ENCODE peak calls at places on chromosomes 1 and 21, in six cellular contexts. E is neural progenitor cell, C is IMR-90, J is GM23248, S is fibroblast of lung, G is PC-3. W is an unnamed sample.

GRCh38 chr21:16773206-16773605 is 739.6 kb upstream of the CXADR start:
- DNase-seq in G (no peak), E (no peak), S (peak; percentile 39), J (peak; percentile 45), C (peak; percentile 57), W (no peak)

GRCh38 chr1:150061632-150062101 is 5.9 kb upstream of the VPS45 start:
- DNase-seq in S (peak; percentile 97), J (peak; percentile 92), C (peak; percentile 97), E (no peak), G (peak; percentile 94), W (peak; percentile 85)

GRCh38 chr1:229887043-229887822 is 179.8 kb upstream of the GALNT2 start:
- DNase-seq in S (no peak), E (no peak), G (peak; percentile 96), C (no peak), J (peak; percentile 43), W (peak; percentile 97)

GRCh38 chr21:41627428-41627827 is 119.5 kb upstream of the TMPRSS2 start:
- DNase-seq in E (no peak), S (peak; percentile 13), J (peak; percentile 91), G (peak; percentile 67), C (peak; percentile 47), W (peak; percentile 48)

GRCh38 chr1:79847715-79848114 is 841.2 kb upstream of the ADGRL4 start:
- DNase-seq in J (no peak), C (no peak), E (peak; percentile 54), S (no peak), G (no peak), W (no peak)

GRCh38 chr1:15736035-15736665 is at the start of gene SLC25A34:
- DNase-seq in E (no peak), J (no peak), S (no peak), C (no peak), G (no peak), W (no peak)

GRCh38 chr1:231039161-231040018 is 664 bp downstream of the FAM89A start:
- DNase-seq in J (peak; percentile 75), G (peak; percentile 31), S (peak; percentile 41), E (peak; percentile 75), C (peak; percentile 37), W (peak; percentile 26)

GRCh38 chr21:40120944-40121575 is 253.8 kb downstream of the PCP4 start:
- DNase-seq in J (peak; percentile 35), C (peak; percentile 1), S (peak; percentile 1), G (peak; percentile 53), E (peak; percentile 42), W (no peak)

GRCh38 chr1:181152892-181153633 is 64.6 kb downstream of the IER5 start:
- DNase-seq in C (peak; percentile 94), G (no peak), E (peak; percentile 56), J (peak; percentile 79), S (peak; percentile 94), W (no peak)

GRCh38 chr1:156310962-156311361 is 11.9 kb upstream of the VHLL start:
- DNase-seq in J (peak; percentile 60), E (no peak), C (peak; percentile 47), G (peak; percentile 75), S (peak; percentile 67), W (no peak)

GRCh38 chr1:215076312-215076711 is 6.2 kb upstream of the KCNK2 start:
- DNase-seq in E (peak; percentile 56), J (peak; percentile 38), S (peak; percentile 48), C (peak; percentile 62), G (peak; percentile 80), W (peak; percentile 50)

GRCh38 chr1:160859166-160859565 is 3.5 kb downstream of the CD244 start:
- DNase-seq in J (no peak), C (no peak), G (no peak), S (no peak), E (no peak), W (no peak)
- H3K9ac ChIP-seq in J (no peak overlapping the region), C (no peak overlapping the region), G (no peak overlapping the region), S (no peak overlapping the region), E (no peak overlapping the region), W (no peak overlapping the region)

DNA sequence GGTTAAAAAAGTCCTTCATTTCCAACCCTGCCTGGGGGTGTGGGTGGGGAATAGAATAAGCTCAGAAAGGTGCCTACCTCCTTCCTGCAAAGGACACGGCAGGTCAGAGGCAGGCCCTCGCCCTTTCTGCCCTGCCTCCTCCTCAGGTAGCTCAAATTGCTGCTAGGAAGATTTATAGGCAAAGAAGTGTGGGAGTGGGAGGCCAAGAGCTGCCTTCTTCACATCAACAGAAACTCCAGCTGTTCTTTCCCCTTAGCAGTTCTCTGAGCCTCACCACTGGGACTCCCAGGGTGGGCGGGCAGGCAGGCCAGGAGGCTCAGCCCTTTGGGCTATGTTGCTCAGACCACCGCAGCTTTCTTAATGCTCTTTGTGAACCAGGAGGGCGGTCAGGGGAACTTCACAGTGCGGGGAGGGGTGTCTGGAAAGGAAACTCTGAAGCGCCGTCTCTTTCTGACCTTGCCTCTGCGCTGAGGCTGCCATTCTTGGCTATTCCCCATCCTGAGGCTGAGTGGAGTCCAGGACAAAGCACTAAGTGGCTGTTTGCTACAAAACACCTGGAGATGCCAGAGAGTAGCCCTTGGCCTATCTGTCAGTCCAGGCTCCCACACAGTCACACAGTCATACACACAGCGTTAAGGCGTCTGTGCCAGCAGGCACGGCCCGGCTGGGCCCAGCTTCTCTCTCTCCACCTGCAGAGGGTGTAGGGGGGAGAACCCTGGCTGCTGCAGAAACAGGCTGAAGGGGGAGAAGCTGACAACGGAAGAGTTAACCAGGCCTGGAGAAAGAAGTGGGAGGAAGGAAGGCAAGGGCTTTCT is 3.0 kb upstream of the A3GALT2 start:
- DNase-seq in E (no peak), S (no peak), G (no peak), C (no peak), J (no peak), W (no peak)
- H3K9ac ChIP-seq in E (no peak overlapping the region), S (no peak overlapping the region), G (no peak overlapping the region), C (no peak overlapping the region), J (no peak overlapping the region), W (no peak overlapping the region)

GRCh38 chr1:1426496-1426960 is 5.5 kb upstream of the ANKRD65 start:
- DNase-seq in C (no peak), G (no peak), S (no peak), J (no peak), E (peak; percentile 13), W (no peak)

GRCh38 chr1:1428174-1428573 is 7.1 kb upstream of the ANKRD65 start:
- DNase-seq in C (no peak), G (no peak), S (no peak), E (no peak), J (no peak), W (no peak)

GRCh38 chr1:1425426-1425752 is 4.3 kb upstream of the ANKRD65 start:
- DNase-seq in G (no peak), C (no peak), S (no peak), E (no peak), J (no peak), W (no peak)

GRCh38 chr1:1425753-1426495 is 4.8 kb upstream of the ANKRD65 start:
- DNase-seq in E (peak; percentile 54), S (no peak), G (no peak), J (no peak), C (no peak), W (no peak)

DNA sequence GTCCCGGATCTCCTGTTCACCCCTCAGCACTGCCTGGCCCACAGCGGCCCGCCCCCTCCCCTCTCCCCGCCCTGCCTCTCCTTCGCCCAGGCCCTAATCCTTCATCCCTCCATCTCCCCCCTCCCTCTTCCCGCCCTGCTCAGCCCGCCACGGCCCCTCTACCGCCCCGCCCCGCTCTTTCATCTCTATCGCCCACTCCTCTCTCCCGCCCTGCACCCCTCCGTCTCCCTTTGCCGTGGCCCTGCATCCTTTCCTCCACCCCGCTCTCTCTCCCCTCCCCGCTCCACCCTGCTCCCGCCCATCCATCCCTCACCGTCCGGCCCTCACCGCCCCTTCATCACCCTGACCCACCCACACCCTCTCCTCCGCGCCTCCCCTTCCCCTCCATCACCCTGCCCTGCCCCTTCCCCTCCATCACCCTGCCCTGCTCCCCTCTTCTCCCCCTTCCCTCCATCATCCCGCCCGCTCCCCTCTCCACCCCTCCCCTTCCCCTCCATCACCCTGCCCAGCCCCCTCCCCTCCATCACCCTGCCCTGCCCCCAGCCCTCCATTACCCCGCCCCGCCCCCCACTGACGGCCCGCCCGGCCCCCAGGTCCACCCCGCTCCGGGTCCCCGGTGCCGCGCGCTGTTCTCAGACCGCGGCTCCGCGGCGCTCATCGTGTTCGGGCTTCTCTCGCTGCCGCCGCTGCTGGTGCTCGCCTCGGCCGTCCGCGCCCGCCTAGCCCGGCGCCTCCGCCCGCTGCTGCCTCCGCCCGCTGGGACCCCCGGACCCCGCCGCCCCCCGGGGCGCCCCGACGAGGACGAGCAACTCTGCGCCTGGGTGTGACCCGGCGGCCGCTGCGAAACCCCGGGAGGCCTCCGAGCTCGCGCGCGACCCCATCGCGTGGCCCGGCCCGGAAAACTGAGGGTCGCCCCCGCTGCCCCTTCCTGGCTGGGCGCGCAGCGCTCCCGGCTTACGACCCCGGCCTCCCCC is 6.2 kb upstream of the ANKRD65 start:
- DNase-seq in G (no peak), S (no peak), E (peak; percentile 93), C (no peak), J (peak; percentile 59), W (no peak)
- H3K9ac ChIP-seq in G (no peak overlapping the region), S (peak overlapping the region; percentile 30), E (no peak overlapping the region), C (peak overlapping the region; percentile 78), J (no peak overlapping the region), W (no peak overlapping the region)

DNA sequence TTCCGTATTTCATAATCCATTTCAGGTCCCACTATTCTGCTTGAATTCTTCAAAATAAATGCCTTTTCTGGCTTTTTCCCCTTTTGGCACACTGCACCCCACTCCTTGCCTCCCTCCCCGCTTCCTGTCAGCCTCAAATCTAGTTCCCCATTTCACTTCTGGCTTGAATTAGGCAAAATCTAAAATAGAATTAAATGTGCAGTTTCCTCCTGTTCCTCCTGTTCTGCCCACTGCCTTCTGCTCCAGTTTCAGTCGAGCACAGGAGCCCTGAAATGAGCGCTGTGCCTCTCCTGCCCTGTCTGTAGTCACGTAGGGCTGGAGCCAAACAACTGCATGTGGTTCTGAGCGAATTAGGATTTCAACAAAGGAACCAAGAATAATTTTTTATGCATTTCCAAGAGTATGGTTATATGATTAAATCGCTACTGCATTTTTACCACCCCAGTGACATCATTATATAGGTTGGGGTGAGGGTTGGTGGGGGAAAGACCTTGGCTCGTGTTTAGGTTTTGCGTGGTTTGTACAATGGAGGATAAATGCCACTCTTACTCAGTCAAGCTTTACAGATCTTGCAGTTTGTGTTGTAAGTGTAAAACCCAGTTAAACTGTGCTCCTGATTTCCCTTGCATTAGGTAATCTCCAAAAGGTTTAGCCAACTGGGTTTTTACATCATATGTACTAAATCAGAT is 114.9 kb downstream of the VPS13D start:
- DNase-seq in S (no peak), J (no peak), G (no peak), C (no peak), E (no peak), W (no peak)
- H3K9ac ChIP-seq in S (no peak overlapping the region), J (no peak overlapping the region), G (no peak overlapping the region), C (no peak overlapping the region), E (no peak overlapping the region), W (no peak overlapping the region)

W was measured in mammary epithelial cell.